ENCODE peak calls at places on chromosomes 12 and 14, in five cellular contexts. V is ovary; X is transverse colon; D is endothelial cell of umbilical vein; M is effector memory CD4-positive, alpha-beta T cell. J is an unnamed sample. For H3K36me3, the result is how much of the 10 kb centered on the place peaks cover.

GRCh38 chr14:32764131-32764530 is 174.5 kb upstream of the NPAS3 start:
- DNase-seq in V (no peak), X (no peak), D (no peak), M (no peak), J (no peak)

GRCh38 chr14:85528080-85528881 is 1.7 kb upstream of the FLRT2 start:
- DNase-seq in V (peak), X (no peak), D (peak), M (no peak), J (no peak)

GRCh38 chr12:67910360-67911292 is 78.6 kb upstream of the IFNG-AS1 start:
- DNase-seq in V (no peak), X (no peak), D (no peak), M (no peak), J (no peak)

GRCh38 chr12:1907652-1908611 is 10.5 kb downstream of the CACNA2D4 start:
- DNase-seq in V (no peak), X (peak), D (peak), M (no peak), J (no peak)

GRCh38 chr12:55713721-55714120 is 2.1 kb upstream of the BLOC1S1 start:
- DNase-seq in V (no peak), X (no peak), D (no peak), M (no peak), J (no peak)

GRCh38 chr12:56151672-56152131 is 685 bp upstream of the MYL6B start:
- DNase-seq in V (peak), X (peak), D (no peak), M (peak), J (peak)

GRCh38 chr14:32075636-32076277 is 1.3 kb upstream of the ARHGAP5 start:
- DNase-seq in V (peak), X (peak), D (no peak), M (no peak), J (peak)

GRCh38 chr12:83408841-83409240 is 722.1 kb downstream of the TMTC2 start:
- DNase-seq in V (no peak), X (no peak), D (no peak), M (no peak), J (no peak)

DNA sequence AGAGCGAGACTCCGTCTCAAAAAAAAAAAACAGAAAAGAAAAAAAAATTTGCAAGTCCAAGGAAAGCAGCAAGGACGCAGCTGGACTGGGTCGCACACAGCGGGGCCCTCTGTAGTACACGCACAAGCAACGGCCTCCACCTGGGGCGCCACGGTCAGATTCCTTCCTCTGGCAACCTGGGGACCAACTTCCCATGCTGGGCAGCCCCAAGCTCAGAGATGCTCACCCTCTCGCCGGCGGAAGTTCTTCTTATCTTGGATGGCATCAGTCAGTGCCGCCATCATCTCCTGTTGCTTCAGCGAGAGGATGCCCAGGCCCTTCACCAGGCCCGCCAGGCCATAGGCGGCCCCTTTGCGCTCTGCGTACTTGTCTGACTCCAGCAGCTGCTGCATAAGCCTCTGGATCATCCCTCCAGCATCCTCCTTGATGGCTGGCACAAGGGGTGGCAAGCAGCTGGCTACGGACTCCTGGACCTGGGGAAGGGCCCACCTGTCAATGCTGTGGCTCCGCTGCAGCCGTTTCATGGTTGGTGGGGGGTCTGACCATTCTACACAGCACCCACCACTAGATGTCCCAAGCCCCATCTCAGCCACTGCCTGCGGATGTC is 34.5 kb upstream of the RAB35 start:
- DNase-seq in V (no peak), X (no peak), D (no peak), M (no peak), J (no peak)
- H3K36me3 ChIP-seq in V (under half), X (half or more), D (under half), M (half or more), J (under half)

DNA sequence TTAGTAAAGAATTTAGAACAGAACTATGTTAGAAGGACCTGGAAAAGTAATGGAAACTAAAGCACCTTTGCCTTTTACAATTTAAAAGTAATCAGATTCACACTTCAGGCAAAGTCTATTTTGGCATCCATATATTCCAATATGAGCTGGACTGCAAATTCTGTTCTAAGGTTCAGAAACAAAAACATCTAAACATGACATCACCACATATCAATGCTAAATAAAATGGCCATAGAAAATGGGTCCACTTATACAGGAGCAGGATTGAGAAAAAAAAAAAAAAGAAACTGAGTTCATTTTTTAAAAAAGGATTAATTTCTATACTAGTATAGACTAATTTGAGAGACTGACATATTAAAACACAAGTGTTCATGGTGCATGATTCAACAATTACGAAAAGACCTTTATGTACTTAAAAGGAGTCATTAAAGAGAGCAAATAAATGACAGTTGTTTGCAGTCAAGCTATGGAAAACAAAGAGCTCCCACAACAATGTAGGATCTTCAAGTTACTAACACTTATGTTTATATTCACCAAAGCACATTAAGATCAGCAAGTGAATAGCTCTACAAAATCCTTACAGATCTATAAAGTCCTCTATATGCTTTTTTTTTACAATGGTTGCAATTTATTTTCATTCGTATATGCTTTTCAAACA is 45.7 kb downstream of the DICER1 start:
- DNase-seq in V (no peak), X (no peak), D (no peak), M (no peak), J (no peak)
- H3K36me3 ChIP-seq in V (under half), X (half or more), D (under half), M (half or more), J (half or more)

DNA sequence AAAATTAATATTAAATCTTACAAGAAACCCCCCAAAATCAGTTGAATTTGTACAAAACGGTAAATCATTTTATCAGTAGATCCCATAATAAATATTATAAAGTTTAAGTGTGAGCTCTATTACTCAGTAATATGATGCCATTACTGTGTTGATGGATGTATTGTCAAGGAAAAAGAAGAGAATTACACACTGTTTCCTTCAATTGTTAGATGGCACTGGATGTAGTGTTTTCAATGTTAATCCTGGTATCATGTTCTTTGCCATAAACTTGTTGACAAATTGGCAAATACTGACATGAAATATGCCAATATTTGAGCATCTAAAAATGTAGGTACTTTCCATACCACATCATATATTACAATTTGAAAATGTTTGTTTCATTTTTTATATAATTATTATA is 101.6 kb downstream of the NTS start:
- DNase-seq in V (no peak), X (no peak), D (peak), M (no peak), J (no peak)
- H3K36me3 ChIP-seq in V (under half), X (under half), D (under half), M (under half), J (under half)

DNA sequence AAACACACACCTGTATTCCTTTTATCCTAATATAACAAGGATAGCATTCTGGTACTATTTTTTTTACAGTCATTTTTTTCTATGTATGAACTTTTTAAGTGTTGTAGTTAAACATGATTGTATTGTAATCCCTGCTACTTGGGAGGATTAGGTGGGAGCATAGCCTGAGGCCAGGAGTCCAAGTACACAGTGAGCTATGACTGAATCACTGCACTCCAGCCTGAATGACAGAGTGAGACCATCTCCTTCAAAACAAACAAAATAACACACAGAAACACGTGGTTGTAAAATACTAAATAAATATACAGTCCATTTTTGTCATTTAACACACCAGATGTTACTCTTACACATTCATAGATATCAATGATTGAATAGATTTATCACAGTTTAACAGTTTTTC is 56.9 kb downstream of the MAP4K5 start:
- DNase-seq in V (no peak), X (no peak), D (no peak), M (no peak), J (no peak)
- H3K36me3 ChIP-seq in V (under half), X (under half), D (under half), M (half or more), J (half or more)

DNA sequence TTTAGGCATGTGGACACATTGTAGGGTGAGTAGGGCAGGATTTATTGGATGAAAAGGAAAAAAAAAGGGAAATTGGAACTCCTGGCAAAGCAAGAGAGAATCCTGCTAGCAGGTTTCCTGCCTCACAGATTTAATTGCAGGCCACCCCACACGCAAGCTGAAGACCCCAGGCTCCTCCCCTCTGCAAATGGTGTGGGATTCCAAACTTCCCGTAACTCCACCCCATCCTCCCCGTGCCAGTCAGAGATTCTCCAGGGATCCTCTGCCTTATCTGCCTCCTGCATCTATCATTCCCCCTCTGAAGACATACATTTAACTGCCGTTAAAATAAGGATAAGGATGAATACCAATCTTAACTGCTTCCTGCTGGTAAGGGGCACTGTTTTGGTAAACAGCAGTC is 249.8 kb upstream of the GARIN2 start:
- DNase-seq in V (no peak), X (no peak), D (no peak), M (no peak), J (no peak)
- H3K36me3 ChIP-seq in V (under half), X (half or more), D (under half), M (under half), J (under half)

GRCh38 chr12:13205809-13206559 is 9.5 kb downstream of the EMP1 start:
- DNase-seq in V (no peak), X (no peak), D (peak), M (no peak), J (no peak)
- H3K36me3 ChIP-seq in V (under half), X (under half), D (under half), M (under half), J (under half)

DNA sequence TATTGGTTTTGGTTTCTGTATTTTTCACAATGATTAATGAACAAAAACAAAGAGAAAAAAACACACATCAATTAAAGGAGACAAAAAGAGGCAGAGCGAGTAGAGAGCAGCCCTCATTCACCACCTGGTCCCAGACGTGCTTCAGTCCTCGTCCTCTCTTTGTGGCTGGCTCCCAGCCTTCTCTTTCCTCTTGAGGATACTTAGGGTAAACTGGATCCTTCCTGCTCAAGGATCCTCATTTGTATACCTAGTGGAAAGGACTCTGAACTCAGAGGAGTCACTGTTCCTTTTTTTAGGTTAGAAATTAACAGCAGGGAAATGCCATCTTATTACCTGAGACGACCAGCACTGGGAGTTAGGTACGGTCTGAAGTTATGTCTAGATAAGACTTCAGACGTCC is 9.7 kb downstream of the MLEC start:
- DNase-seq in V (no peak), X (no peak), D (no peak), M (no peak), J (no peak)
- H3K36me3 ChIP-seq in V (under half), X (half or more), D (under half), M (half or more), J (half or more)